ENCODE peak calls at places on chromosomes 6 and 20, in ten cellular contexts. One of them, this sample, is unnamed.

GRCh38 chr6:105459049-105459448 is 56.2 kb upstream of the PREP start:
- DNase-seq in left ventricle myocardium inferior: no peak
- DNase-seq in osteoblast: no peak
- DNase-seq in spleen: no peak
- DNase-seq in endodermal cell: no peak
- DNase-seq in AG04450: no peak
- DNase-seq in neural progenitor cell: no peak
- DNase-seq in WTC11: no peak
- DNase-seq in colonic mucosa: no peak
- DNase-seq in GM13977: peak
- DNase-seq in this sample: no peak

GRCh38 chr20:6277661-6278060 is 154.8 kb upstream of the FERMT1 start:
- DNase-seq in left ventricle myocardium inferior: no peak
- DNase-seq in osteoblast: no peak
- DNase-seq in spleen: no peak
- DNase-seq in endodermal cell: peak
- DNase-seq in AG04450: no peak
- DNase-seq in neural progenitor cell: no peak
- DNase-seq in WTC11: no peak
- DNase-seq in colonic mucosa: no peak
- DNase-seq in GM13977: no peak
- DNase-seq in this sample: no peak

GRCh38 chr20:4130404-4131189 is 115.2 kb upstream of the RNF24 start:
- DNase-seq in left ventricle myocardium inferior: no peak
- DNase-seq in osteoblast: no peak
- DNase-seq in spleen: no peak
- DNase-seq in endodermal cell: no peak
- DNase-seq in AG04450: no peak
- DNase-seq in neural progenitor cell: no peak
- DNase-seq in WTC11: no peak
- DNase-seq in colonic mucosa: no peak
- DNase-seq in GM13977: no peak
- DNase-seq in this sample: no peak

GRCh38 chr6:4931530-4932505 is 72.0 kb downstream of the RPP40 start:
- DNase-seq in left ventricle myocardium inferior: no peak
- DNase-seq in osteoblast: no peak
- DNase-seq in spleen: no peak
- DNase-seq in endodermal cell: peak
- DNase-seq in AG04450: no peak
- DNase-seq in neural progenitor cell: peak
- DNase-seq in WTC11: no peak
- DNase-seq in colonic mucosa: peak
- DNase-seq in GM13977: no peak
- DNase-seq in this sample: no peak

GRCh38 chr20:48823960-48824497 is 3.8 kb downstream of the PREX1 start:
- DNase-seq in left ventricle myocardium inferior: no peak
- DNase-seq in osteoblast: peak
- DNase-seq in spleen: no peak
- DNase-seq in endodermal cell: no peak
- DNase-seq in AG04450: no peak
- DNase-seq in neural progenitor cell: no peak
- DNase-seq in WTC11: no peak
- DNase-seq in colonic mucosa: no peak
- DNase-seq in GM13977: peak
- DNase-seq in this sample: no peak

GRCh38 chr20:17142666-17143065 is 84.2 kb upstream of the PCSK2 start:
- DNase-seq in left ventricle myocardium inferior: no peak
- DNase-seq in osteoblast: no peak
- DNase-seq in spleen: no peak
- DNase-seq in endodermal cell: no peak
- DNase-seq in AG04450: no peak
- DNase-seq in neural progenitor cell: no peak
- DNase-seq in WTC11: no peak
- DNase-seq in colonic mucosa: no peak
- DNase-seq in GM13977: no peak
- DNase-seq in this sample: no peak

GRCh38 chr6:79702701-79703100 is 71.6 kb downstream of the SH3BGRL2 start:
- DNase-seq in left ventricle myocardium inferior: no peak
- DNase-seq in osteoblast: no peak
- DNase-seq in spleen: no peak
- DNase-seq in endodermal cell: no peak
- DNase-seq in AG04450: no peak
- DNase-seq in neural progenitor cell: no peak
- DNase-seq in WTC11: no peak
- DNase-seq in colonic mucosa: no peak
- DNase-seq in GM13977: no peak
- DNase-seq in this sample: no peak

GRCh38 chr6:17305219-17306001 is 24.2 kb downstream of the RBM24 start:
- DNase-seq in left ventricle myocardium inferior: no peak
- DNase-seq in osteoblast: no peak
- DNase-seq in spleen: no peak
- DNase-seq in endodermal cell: peak
- DNase-seq in AG04450: no peak
- DNase-seq in neural progenitor cell: peak
- DNase-seq in WTC11: no peak
- DNase-seq in colonic mucosa: no peak
- DNase-seq in GM13977: no peak
- DNase-seq in this sample: no peak

GRCh38 chr6:55802259-55802658 is 73.1 kb downstream of the BMP5 start:
- DNase-seq in left ventricle myocardium inferior: no peak
- DNase-seq in osteoblast: no peak
- DNase-seq in spleen: no peak
- DNase-seq in endodermal cell: no peak
- DNase-seq in AG04450: no peak
- DNase-seq in neural progenitor cell: no peak
- DNase-seq in WTC11: no peak
- DNase-seq in colonic mucosa: no peak
- DNase-seq in GM13977: no peak
- DNase-seq in this sample: no peak

GRCh38 chr6:11878735-11879134 is 100.1 kb upstream of the ADTRP start:
- DNase-seq in left ventricle myocardium inferior: no peak
- DNase-seq in osteoblast: no peak
- DNase-seq in spleen: no peak
- DNase-seq in endodermal cell: no peak
- DNase-seq in AG04450: peak
- DNase-seq in neural progenitor cell: no peak
- DNase-seq in WTC11: no peak
- DNase-seq in colonic mucosa: no peak
- DNase-seq in GM13977: no peak
- DNase-seq in this sample: no peak

GRCh38 chr20:15789083-15789482 is 784.2 kb downstream of the KIF16B start:
- DNase-seq in left ventricle myocardium inferior: no peak
- DNase-seq in osteoblast: no peak
- DNase-seq in spleen: no peak
- DNase-seq in endodermal cell: no peak
- DNase-seq in AG04450: no peak
- DNase-seq in neural progenitor cell: no peak
- DNase-seq in WTC11: no peak
- DNase-seq in colonic mucosa: no peak
- DNase-seq in GM13977: no peak
- DNase-seq in this sample: no peak

GRCh38 chr6:168214586-168215104 is 104.9 kb downstream of the DACT2 start:
- DNase-seq in left ventricle myocardium inferior: no peak
- DNase-seq in osteoblast: peak
- DNase-seq in spleen: no peak
- DNase-seq in endodermal cell: peak
- DNase-seq in AG04450: no peak
- DNase-seq in neural progenitor cell: no peak
- DNase-seq in WTC11: no peak
- DNase-seq in colonic mucosa: no peak
- DNase-seq in GM13977: no peak
- DNase-seq in this sample: no peak

GRCh38 chr6:13694562-13694961 is 17.1 kb downstream of the RANBP9 start:
- DNase-seq in left ventricle myocardium inferior: no peak
- DNase-seq in osteoblast: no peak
- DNase-seq in spleen: no peak
- DNase-seq in endodermal cell: no peak
- DNase-seq in AG04450: no peak
- DNase-seq in neural progenitor cell: no peak
- DNase-seq in WTC11: no peak
- DNase-seq in colonic mucosa: no peak
- DNase-seq in GM13977: no peak
- DNase-seq in this sample: no peak

GRCh38 chr6:132684267-132684666 is 25.3 kb upstream of the TAAR1 start:
- DNase-seq in left ventricle myocardium inferior: no peak
- DNase-seq in osteoblast: no peak
- DNase-seq in spleen: no peak
- DNase-seq in endodermal cell: no peak
- DNase-seq in AG04450: no peak
- DNase-seq in neural progenitor cell: no peak
- DNase-seq in WTC11: no peak
- DNase-seq in colonic mucosa: no peak
- DNase-seq in GM13977: no peak
- DNase-seq in this sample: no peak

GRCh38 chr20:21529863-21530262 is 16.0 kb upstream of the NKX2-2 start:
- DNase-seq in left ventricle myocardium inferior: no peak
- DNase-seq in osteoblast: no peak
- DNase-seq in spleen: no peak
- DNase-seq in endodermal cell: no peak
- DNase-seq in AG04450: no peak
- DNase-seq in neural progenitor cell: peak
- DNase-seq in WTC11: no peak
- DNase-seq in colonic mucosa: no peak
- DNase-seq in GM13977: peak
- DNase-seq in this sample: no peak
- TF ChIP-seq CTCF in left ventricle myocardium inferior: no peak
- TF ChIP-seq CTCF in osteoblast: peak
- TF ChIP-seq CTCF in spleen: no peak
- TF ChIP-seq CTCF in endodermal cell: peak
- TF ChIP-seq CTCF in AG04450: no peak
- TF ChIP-seq CTCF in neural progenitor cell: peak
- TF ChIP-seq CTCF in WTC11: peak
- TF ChIP-seq CTCF in colonic mucosa: peak
- TF ChIP-seq CTCF in GM13977: peak
- TF ChIP-seq CTCF in this sample: peak

GRCh38 chr6:136335736-136336362 is 46.2 kb upstream of the BCLAF1 start:
- DNase-seq in left ventricle myocardium inferior: no peak
- DNase-seq in osteoblast: no peak
- DNase-seq in spleen: no peak
- DNase-seq in endodermal cell: peak
- DNase-seq in AG04450: no peak
- DNase-seq in neural progenitor cell: no peak
- DNase-seq in WTC11: no peak
- DNase-seq in colonic mucosa: no peak
- DNase-seq in GM13977: no peak
- DNase-seq in this sample: no peak

GRCh38 chr6:136341367-136341766 is 51.7 kb upstream of the BCLAF1 start:
- DNase-seq in left ventricle myocardium inferior: no peak
- DNase-seq in osteoblast: no peak
- DNase-seq in spleen: no peak
- DNase-seq in endodermal cell: no peak
- DNase-seq in AG04450: no peak
- DNase-seq in neural progenitor cell: no peak
- DNase-seq in WTC11: no peak
- DNase-seq in colonic mucosa: no peak
- DNase-seq in GM13977: no peak
- DNase-seq in this sample: no peak

GRCh38 chr6:136337606-136338005 is 48.0 kb upstream of the BCLAF1 start:
- DNase-seq in left ventricle myocardium inferior: no peak
- DNase-seq in osteoblast: no peak
- DNase-seq in spleen: no peak
- DNase-seq in endodermal cell: no peak
- DNase-seq in AG04450: no peak
- DNase-seq in neural progenitor cell: no peak
- DNase-seq in WTC11: no peak
- DNase-seq in colonic mucosa: no peak
- DNase-seq in GM13977: no peak
- DNase-seq in this sample: no peak

GRCh38 chr6:136341967-136342366 is 52.3 kb upstream of the BCLAF1 start:
- DNase-seq in left ventricle myocardium inferior: no peak
- DNase-seq in osteoblast: no peak
- DNase-seq in spleen: no peak
- DNase-seq in endodermal cell: no peak
- DNase-seq in AG04450: no peak
- DNase-seq in neural progenitor cell: no peak
- DNase-seq in WTC11: no peak
- DNase-seq in colonic mucosa: no peak
- DNase-seq in GM13977: no peak
- DNase-seq in this sample: no peak

DNA sequence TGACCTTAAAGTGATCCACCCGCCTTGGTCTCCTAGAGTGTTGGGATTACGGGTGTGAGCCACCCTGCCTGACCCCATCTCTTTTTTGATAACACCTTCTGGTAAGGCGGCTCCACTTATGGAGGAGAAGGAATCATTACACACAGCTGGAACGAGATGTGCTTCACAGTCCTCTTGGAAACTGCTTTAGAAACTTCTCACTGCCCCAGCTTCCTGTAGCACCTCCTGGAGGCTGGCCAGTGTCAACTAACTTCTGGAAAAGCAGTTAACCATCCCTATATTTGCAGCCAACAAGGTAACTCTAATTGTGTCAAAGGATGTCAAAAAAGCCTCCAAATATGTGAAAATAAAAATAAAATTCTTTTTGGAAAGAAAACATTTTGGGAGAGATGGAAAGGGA is 48.8 kb upstream of the BCLAF1 start:
- DNase-seq in left ventricle myocardium inferior: no peak
- DNase-seq in osteoblast: no peak
- DNase-seq in spleen: no peak
- DNase-seq in endodermal cell: no peak
- DNase-seq in AG04450: no peak
- DNase-seq in neural progenitor cell: no peak
- DNase-seq in WTC11: no peak
- DNase-seq in colonic mucosa: no peak
- DNase-seq in GM13977: no peak
- DNase-seq in this sample: no peak
- TF ChIP-seq CTCF in left ventricle myocardium inferior: no peak
- TF ChIP-seq CTCF in osteoblast: no peak
- TF ChIP-seq CTCF in spleen: no peak
- TF ChIP-seq CTCF in endodermal cell: peak
- TF ChIP-seq CTCF in AG04450: no peak
- TF ChIP-seq CTCF in neural progenitor cell: peak
- TF ChIP-seq CTCF in WTC11: no peak
- TF ChIP-seq CTCF in colonic mucosa: no peak
- TF ChIP-seq CTCF in GM13977: no peak
- TF ChIP-seq CTCF in this sample: no peak

GRCh38 chr6:32402812-32403211 is 4.2 kb downstream of the BTNL2 start:
- DNase-seq in left ventricle myocardium inferior: no peak
- DNase-seq in osteoblast: no peak
- DNase-seq in spleen: no peak
- DNase-seq in endodermal cell: peak
- DNase-seq in AG04450: no peak
- DNase-seq in neural progenitor cell: peak
- DNase-seq in WTC11: no peak
- DNase-seq in colonic mucosa: no peak
- DNase-seq in GM13977: no peak
- DNase-seq in this sample: no peak
- TF ChIP-seq CTCF in left ventricle myocardium inferior: no peak
- TF ChIP-seq CTCF in osteoblast: no peak
- TF ChIP-seq CTCF in spleen: no peak
- TF ChIP-seq CTCF in endodermal cell: peak
- TF ChIP-seq CTCF in AG04450: no peak
- TF ChIP-seq CTCF in neural progenitor cell: no peak
- TF ChIP-seq CTCF in WTC11: no peak
- TF ChIP-seq CTCF in colonic mucosa: no peak
- TF ChIP-seq CTCF in GM13977: no peak
- TF ChIP-seq CTCF in this sample: no peak

DNA sequence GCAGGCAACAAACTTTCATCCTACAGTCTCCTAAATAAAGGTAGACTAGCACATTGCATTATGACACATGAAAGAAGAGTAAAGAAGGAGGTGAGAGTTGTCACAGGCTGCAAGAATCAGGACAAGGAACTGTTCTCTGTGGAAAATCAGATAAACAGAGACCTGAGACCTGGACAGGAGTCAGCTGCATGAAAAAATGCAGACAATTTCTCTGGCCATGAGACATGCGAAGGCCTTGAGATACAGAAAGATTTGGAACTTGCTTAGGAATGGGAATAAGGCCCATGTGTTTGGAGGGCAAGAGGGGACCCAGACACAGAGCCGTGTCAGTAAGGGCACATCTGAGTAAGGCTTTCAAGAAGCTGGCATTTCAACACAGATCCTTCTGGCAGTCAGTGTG is 674.6 kb upstream of the AGPAT4 start:
- DNase-seq in left ventricle myocardium inferior: no peak
- DNase-seq in osteoblast: no peak
- DNase-seq in spleen: no peak
- DNase-seq in endodermal cell: no peak
- DNase-seq in AG04450: no peak
- DNase-seq in neural progenitor cell: no peak
- DNase-seq in WTC11: no peak
- DNase-seq in colonic mucosa: no peak
- DNase-seq in GM13977: no peak
- DNase-seq in this sample: no peak
- TF ChIP-seq CTCF in left ventricle myocardium inferior: no peak
- TF ChIP-seq CTCF in osteoblast: no peak
- TF ChIP-seq CTCF in spleen: no peak
- TF ChIP-seq CTCF in endodermal cell: no peak
- TF ChIP-seq CTCF in AG04450: no peak
- TF ChIP-seq CTCF in neural progenitor cell: no peak
- TF ChIP-seq CTCF in WTC11: no peak
- TF ChIP-seq CTCF in colonic mucosa: no peak
- TF ChIP-seq CTCF in GM13977: no peak
- TF ChIP-seq CTCF in this sample: no peak

This sample was measured in glutamatergic neuron.